ENCODE peak calls at places on chromosome 14, in ten cellular contexts. Q, R, K, M, P, V, S, O, T and F are unnamed samples.

GRCh38 chr14:76386922-76387782 is 11.2 kb downstream of the ESRRB start:
- DNase-seq in V (peak; percentile 17), K (peak; percentile 87), T (peak; percentile 39), M (peak; percentile 61), R (peak; percentile 51), Q (peak; percentile 22), O (peak; percentile 47), P (peak; percentile 63), S (peak; percentile 68), F (peak; percentile 28)

GRCh38 chr14:47678157-47678556 is 2.8 kb upstream of the MDGA2 start:
- DNase-seq in Q (no peak), S (no peak), M (no peak), O (no peak), T (no peak), V (no peak), K (no peak), R (no peak), P (no peak), F (no peak)

GRCh38 chr14:99534863-99535262 is 53.7 kb downstream of the CCNK start:
- DNase-seq in K (no peak), P (peak; percentile 53), S (no peak), Q (no peak), R (no peak), V (no peak), M (no peak), T (no peak), O (peak; percentile 61), F (no peak)

GRCh38 chr14:50453869-50454268 is 57.2 kb upstream of the CDKL1 start:
- DNase-seq in S (no peak), M (no peak), Q (no peak), R (no peak), V (no peak), O (no peak), P (no peak), T (no peak), K (no peak), F (no peak)

GRCh38 chr14:84064756-84065155 is 1465.2 kb upstream of the FLRT2 start:
- DNase-seq in Q (no peak), T (no peak), S (no peak), O (no peak), P (no peak), R (no peak), M (no peak), K (no peak), V (no peak), F (no peak)

GRCh38 chr14:55780156-55780946 is 200.3 kb downstream of the KTN1 start:
- DNase-seq in M (peak; percentile 35), T (peak; percentile 79), O (peak; percentile 21), R (peak; percentile 33), Q (peak; percentile 60), K (no peak), V (no peak), S (no peak), P (no peak), F (no peak)

GRCh38 chr14:99946652-99947489 is 118.4 kb upstream of the EVL start:
- DNase-seq in V (peak; percentile 43), Q (no peak), M (no peak), S (peak; percentile 45), O (no peak), R (no peak), P (peak; percentile 36), T (no peak), K (peak; percentile 84), F (peak; percentile 40)

GRCh38 chr14:77721437-77721836 is 13.5 kb downstream of the SLIRP start:
- DNase-seq in O (no peak), T (no peak), K (no peak), P (no peak), Q (no peak), R (no peak), S (no peak), M (no peak), V (no peak), F (no peak)

GRCh38 chr14:29528889-29529288 is 398.8 kb downstream of the PRKD1 start:
- DNase-seq in V (no peak), T (no peak), K (no peak), O (no peak), S (no peak), M (no peak), P (no peak), Q (no peak), R (no peak), F (no peak)

GRCh38 chr14:74974364-74975058 is 19.1 kb upstream of the PGF start:
- DNase-seq in M (no peak), Q (no peak), O (peak; percentile 73), R (no peak), P (peak; percentile 58), S (no peak), K (no peak), V (no peak), T (no peak), F (no peak)

GRCh38 chr14:105999361-106000028 is 473.1 kb downstream of the TMEM121 start:
- DNase-seq in S (no peak), V (no peak), T (no peak), M (peak; percentile 84), K (peak; percentile 56), P (peak; percentile 63), O (peak; percentile 40), Q (peak; percentile 34), R (no peak), F (peak; percentile 25)

GRCh38 chr14:101004176-101004575 is 100.7 kb upstream of the RTL1 start:
- DNase-seq in T (no peak), K (peak; percentile 12), O (no peak), P (no peak), S (no peak), Q (no peak), V (no peak), M (no peak), R (no peak), F (no peak)

GRCh38 chr14:81276699-81277069 is 55.9 kb upstream of the GTF2A1 start:
- DNase-seq in M (no peak), S (no peak), T (no peak), R (no peak), V (no peak), K (no peak), O (no peak), Q (no peak), P (no peak), F (no peak)

GRCh38 chr14:37340353-37340752 is 142.6 kb downstream of the MIPOL1 start:
- DNase-seq in R (no peak), K (no peak), O (no peak), T (no peak), P (no peak), S (no peak), M (peak; percentile 28), Q (no peak), V (no peak), F (no peak)
- TF ChIP-seq CTCF in R (no peak), K (no peak), O (no peak), T (no peak), P (no peak), S (peak; percentile 12), M (no peak), Q (no peak), V (no peak), F (no peak)

DNA sequence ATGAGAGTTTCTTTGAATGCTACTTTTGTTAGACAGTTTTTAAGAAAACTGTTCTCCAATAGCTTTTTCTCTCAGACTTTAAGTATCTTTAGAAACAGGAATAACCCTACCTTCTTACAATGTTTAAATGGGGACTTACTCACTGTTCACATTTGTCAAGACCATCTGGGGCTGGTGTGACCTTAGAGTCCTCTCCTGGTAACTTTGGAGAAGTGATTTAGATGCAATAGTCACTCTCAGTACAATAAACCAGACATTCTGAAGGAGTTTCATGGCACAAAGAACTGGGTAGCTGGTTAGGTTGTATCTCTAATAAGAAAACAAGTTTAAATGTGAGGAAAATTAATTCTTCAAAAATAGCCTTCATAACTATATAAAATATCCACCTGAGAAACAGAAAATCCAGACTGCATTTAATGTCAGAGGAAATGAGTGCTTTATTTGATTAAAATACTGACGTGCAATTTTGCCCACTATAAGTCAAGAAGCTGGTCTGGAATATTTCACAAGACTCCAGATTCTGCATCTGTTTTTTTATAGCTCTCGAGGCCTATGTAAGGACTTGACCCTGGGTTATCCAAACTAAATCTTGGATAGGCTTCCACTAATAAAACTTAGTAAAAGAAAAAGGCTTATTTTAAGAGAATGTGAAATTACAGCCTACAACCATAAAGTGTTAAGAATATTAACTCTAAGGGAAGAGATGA is 108.7 kb downstream of the PTGER2 start:
- DNase-seq in M (no peak), Q (no peak), O (no peak), R (no peak), P (no peak), S (no peak), T (no peak), K (no peak), V (no peak), F (no peak)
- TF ChIP-seq CTCF in M (no peak), Q (no peak), O (no peak), R (no peak), P (no peak), S (no peak), T (no peak), K (no peak), V (no peak), F (no peak)

GRCh38 chr14:104149617-104150141 is 11.3 kb downstream of the KIF26A start:
- DNase-seq in O (no peak), V (no peak), Q (no peak), P (peak; percentile 48), S (no peak), T (no peak), K (no peak), M (peak; percentile 33), R (no peak), F (no peak)

GRCh38 chr14:104149278-104149595 is 10.8 kb downstream of the KIF26A start:
- DNase-seq in R (no peak), S (no peak), K (no peak), V (no peak), O (no peak), P (peak; percentile 14), M (no peak), T (no peak), Q (no peak), F (no peak)

GRCh38 chr14:104151546-104152245 is 13.3 kb downstream of the KIF26A start:
- DNase-seq in P (no peak), M (no peak), O (no peak), V (no peak), Q (no peak), K (no peak), S (no peak), R (no peak), T (no peak), F (no peak)

GRCh38 chr14:104151028-104151385 is 12.6 kb downstream of the KIF26A start:
- DNase-seq in M (no peak), Q (no peak), R (no peak), O (no peak), P (no peak), T (no peak), S (no peak), V (no peak), K (no peak), F (no peak)

GRCh38 chr14:104150201-104151027 is 12.0 kb downstream of the KIF26A start:
- DNase-seq in V (no peak), P (peak; percentile 41), M (peak; percentile 40), Q (no peak), O (no peak), R (no peak), T (no peak), K (no peak), S (no peak), F (no peak)
- TF ChIP-seq CTCF in V (no peak), P (no peak), M (no peak), Q (no peak), O (no peak), R (no peak), T (no peak), K (peak; percentile 26), S (peak; percentile 41), F (no peak)

DNA sequence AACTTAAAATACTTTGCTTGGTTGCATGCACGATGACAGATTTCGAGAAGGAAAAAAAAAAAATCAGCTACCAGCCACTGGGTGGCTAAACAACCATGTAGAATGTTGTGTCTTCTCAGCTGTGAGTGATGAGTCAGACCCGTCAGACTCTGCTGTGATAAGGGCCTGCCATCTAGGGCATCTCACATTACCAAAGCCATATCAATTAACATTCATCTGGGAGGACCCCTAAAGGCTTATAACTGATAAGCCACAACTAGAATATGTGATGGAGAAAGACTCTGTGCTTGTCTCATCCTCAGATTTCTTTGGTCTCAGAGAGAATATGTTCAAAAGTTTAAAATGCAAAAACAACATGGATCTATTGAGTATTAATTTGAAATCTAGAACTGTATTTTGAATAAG is 111.5 kb downstream of the PAX9 start:
- DNase-seq in Q (no peak), V (no peak), T (no peak), M (peak; percentile 66), S (no peak), R (peak; percentile 15), K (no peak), P (no peak), O (no peak), F (no peak)
- TF ChIP-seq CTCF in Q (no peak), V (no peak), T (no peak), M (peak; percentile 44), S (no peak), R (no peak), K (no peak), P (no peak), O (no peak), F (no peak)